ENCODE peak calls at places on chromosome 9, in eight cellular contexts. One of them, this sample, is unnamed.

GRCh38 chr9:17005085-17005484 is 129.8 kb upstream of the CNTLN start:
- DNase-seq in iPS DF 6.9: no peak
- DNase-seq in HTR-8/SVneo: no peak
- DNase-seq in lung microvascular endothelial cell: peak; percentile 18
- DNase-seq in HepG2: peak; percentile 12
- DNase-seq in stimulated activated CD4-positive, alpha-beta T cell treated with anti-CD3 and anti-CD28 coated beads, TNF-alpha, amount 100 ng/mL, for 1 hour: no peak
- DNase-seq in NCI-H774: peak; percentile 48
- DNase-seq in ovary: peak; percentile 41
- DNase-seq in this sample: no peak

GRCh38 chr9:13728121-13728520 is 448.6 kb upstream of the MPDZ start:
- DNase-seq in iPS DF 6.9: no peak
- DNase-seq in HTR-8/SVneo: no peak
- DNase-seq in lung microvascular endothelial cell: no peak
- DNase-seq in HepG2: no peak
- DNase-seq in stimulated activated CD4-positive, alpha-beta T cell treated with anti-CD3 and anti-CD28 coated beads, TNF-alpha, amount 100 ng/mL, for 1 hour: no peak
- DNase-seq in NCI-H774: no peak
- DNase-seq in ovary: no peak
- DNase-seq in this sample: no peak

GRCh38 chr9:122370869-122371467 is at the start of gene PTGS1:
- DNase-seq in iPS DF 6.9: no peak
- DNase-seq in HTR-8/SVneo: no peak
- DNase-seq in lung microvascular endothelial cell: peak; percentile 52
- DNase-seq in HepG2: no peak
- DNase-seq in stimulated activated CD4-positive, alpha-beta T cell treated with anti-CD3 and anti-CD28 coated beads, TNF-alpha, amount 100 ng/mL, for 1 hour: no peak
- DNase-seq in NCI-H774: peak; percentile 6
- DNase-seq in ovary: no peak
- DNase-seq in this sample: peak; percentile 74

GRCh38 chr9:85009251-85009650 is 339.7 kb downstream of the NTRK2 start:
- DNase-seq in iPS DF 6.9: no peak
- DNase-seq in HTR-8/SVneo: no peak
- DNase-seq in lung microvascular endothelial cell: no peak
- DNase-seq in HepG2: no peak
- DNase-seq in stimulated activated CD4-positive, alpha-beta T cell treated with anti-CD3 and anti-CD28 coated beads, TNF-alpha, amount 100 ng/mL, for 1 hour: no peak
- DNase-seq in NCI-H774: no peak
- DNase-seq in ovary: no peak
- DNase-seq in this sample: no peak

GRCh38 chr9:99134893-99135341 is 30.0 kb downstream of the TGFBR1 start:
- DNase-seq in iPS DF 6.9: no peak
- DNase-seq in HTR-8/SVneo: no peak
- DNase-seq in lung microvascular endothelial cell: no peak
- DNase-seq in HepG2: no peak
- DNase-seq in stimulated activated CD4-positive, alpha-beta T cell treated with anti-CD3 and anti-CD28 coated beads, TNF-alpha, amount 100 ng/mL, for 1 hour: no peak
- DNase-seq in NCI-H774: no peak
- DNase-seq in ovary: no peak
- DNase-seq in this sample: no peak

GRCh38 chr9:109411818-109412352 is 86.2 kb downstream of the PTPN3 start:
- DNase-seq in iPS DF 6.9: no peak
- DNase-seq in HTR-8/SVneo: peak; percentile 18
- DNase-seq in lung microvascular endothelial cell: peak; percentile 20
- DNase-seq in HepG2: no peak
- DNase-seq in stimulated activated CD4-positive, alpha-beta T cell treated with anti-CD3 and anti-CD28 coated beads, TNF-alpha, amount 100 ng/mL, for 1 hour: no peak
- DNase-seq in NCI-H774: no peak
- DNase-seq in ovary: peak; percentile 26
- DNase-seq in this sample: peak; percentile 65

GRCh38 chr9:81686614-81687520 is 2.5 kb downstream of the TLE1 start:
- DNase-seq in iPS DF 6.9: no peak
- DNase-seq in HTR-8/SVneo: peak; percentile 68
- DNase-seq in lung microvascular endothelial cell: peak; percentile 89
- DNase-seq in HepG2: peak; percentile 100
- DNase-seq in stimulated activated CD4-positive, alpha-beta T cell treated with anti-CD3 and anti-CD28 coated beads, TNF-alpha, amount 100 ng/mL, for 1 hour: no peak
- DNase-seq in NCI-H774: peak; percentile 75
- DNase-seq in ovary: peak; percentile 77
- DNase-seq in this sample: peak; percentile 96

GRCh38 chr9:131727184-131727785 is 12.6 kb downstream of the RAPGEF1 start:
- DNase-seq in iPS DF 6.9: no peak
- DNase-seq in HTR-8/SVneo: no peak
- DNase-seq in lung microvascular endothelial cell: no peak
- DNase-seq in HepG2: no peak
- DNase-seq in stimulated activated CD4-positive, alpha-beta T cell treated with anti-CD3 and anti-CD28 coated beads, TNF-alpha, amount 100 ng/mL, for 1 hour: no peak
- DNase-seq in NCI-H774: no peak
- DNase-seq in ovary: no peak
- DNase-seq in this sample: no peak

GRCh38 chr9:110213413-110214044 is 5.6 kb upstream of the C9orf152 start:
- DNase-seq in iPS DF 6.9: no peak
- DNase-seq in HTR-8/SVneo: no peak
- DNase-seq in lung microvascular endothelial cell: no peak
- DNase-seq in HepG2: peak; percentile 57
- DNase-seq in stimulated activated CD4-positive, alpha-beta T cell treated with anti-CD3 and anti-CD28 coated beads, TNF-alpha, amount 100 ng/mL, for 1 hour: no peak
- DNase-seq in NCI-H774: no peak
- DNase-seq in ovary: no peak
- DNase-seq in this sample: no peak

GRCh38 chr9:135247174-135247930 is 159.9 kb downstream of the OLFM1 start:
- DNase-seq in iPS DF 6.9: no peak
- DNase-seq in HTR-8/SVneo: no peak
- DNase-seq in lung microvascular endothelial cell: no peak
- DNase-seq in HepG2: no peak
- DNase-seq in stimulated activated CD4-positive, alpha-beta T cell treated with anti-CD3 and anti-CD28 coated beads, TNF-alpha, amount 100 ng/mL, for 1 hour: no peak
- DNase-seq in NCI-H774: no peak
- DNase-seq in ovary: no peak
- DNase-seq in this sample: no peak